ENCODE peak calls at places on chromosomes 5 and 9, in seven cellular contexts. Y, X, L, W, D, V and K are unnamed samples.

GRCh38 chr5:171961117-171961516 is 45.3 kb downstream of the FBXW11 start:
- DNase-seq in Y (no peak), X (no peak), L (no peak), W (no peak), D (no peak), V (no peak), K (peak; percentile 54)

GRCh38 chr9:75161116-75161857 is 73.0 kb downstream of the OSTF1 start:
- DNase-seq in Y (no peak), X (peak; percentile 26), L (no peak), W (no peak), D (no peak), V (no peak), K (no peak)

GRCh38 chr5:165630211-165630866 is 2124.9 kb downstream of the MAT2B start:
- DNase-seq in Y (no peak), X (peak; percentile 1), L (peak; percentile 6), W (peak; percentile 3), D (no peak), V (peak; percentile 50), K (peak; percentile 29)

GRCh38 chr5:158670199-158670598 is 429.5 kb downstream of the EBF1 start:
- DNase-seq in Y (no peak), X (no peak), L (no peak), W (no peak), D (no peak), V (no peak), K (no peak)

GRCh38 chr9:128532581-128532980 is 19.8 kb upstream of the SPTAN1 start:
- DNase-seq in Y (no peak), X (no peak), L (no peak), W (no peak), D (no peak), V (no peak), K (no peak)

GRCh38 chr5:112333236-112333850 is 85.7 kb downstream of the EPB41L4A start:
- DNase-seq in Y (no peak), X (no peak), L (no peak), W (no peak), D (no peak), V (no peak), K (no peak)

GRCh38 chr5:116947691-116948528 is 373.3 kb upstream of the SEMA6A start:
- DNase-seq in Y (no peak), X (no peak), L (peak; percentile 24), W (no peak), D (peak; percentile 49), V (peak; percentile 88), K (peak; percentile 65)

GRCh38 chr9:16013826-16014225 is 461.0 kb downstream of the CCDC171 start:
- DNase-seq in Y (no peak), X (no peak), L (no peak), W (no peak), D (no peak), V (no peak), K (no peak)

GRCh38 chr5:66634601-66635000 is 38.4 kb downstream of the MAST4 start:
- DNase-seq in Y (no peak), X (no peak), L (no peak), W (no peak), D (no peak), V (no peak), K (no peak)

GRCh38 chr5:2207966-2208544 is 325.3 kb upstream of the IRX4 start:
- DNase-seq in Y (no peak), X (no peak), L (no peak), W (no peak), D (peak; percentile 17), V (no peak), K (no peak)

GRCh38 chr9:27117489-27118135 is 8.6 kb downstream of the TEK start:
- DNase-seq in Y (no peak), X (no peak), L (peak; percentile 42), W (no peak), D (no peak), V (peak; percentile 64), K (no peak)

GRCh38 chr5:89441965-89442364 is 559.0 kb upstream of the MEF2C start:
- DNase-seq in Y (no peak), X (no peak), L (no peak), W (no peak), D (no peak), V (no peak), K (no peak)

GRCh38 chr9:76321185-76321828 is 72.9 kb downstream of the RFK start:
- DNase-seq in Y (no peak), X (peak; percentile 76), L (no peak), W (no peak), D (no peak), V (peak; percentile 73), K (no peak)

GRCh38 chr5:139443766-139444473 is 4.6 kb upstream of the DNAJC18 start:
- DNase-seq in Y (no peak), X (peak; percentile 94), L (no peak), W (no peak), D (no peak), V (peak; percentile 65), K (no peak)

GRCh38 chr5:173232499-173233346 is 2.3 kb downstream of the NKX2-5 start:
- DNase-seq in Y (no peak), X (no peak), L (no peak), W (no peak), D (no peak), V (peak; percentile 18), K (peak; percentile 30)

GRCh38 chr9:94593459-94594345 is at the start of gene FBP2:
- DNase-seq in Y (no peak), X (no peak), L (no peak), W (no peak), D (no peak), V (no peak), K (no peak)

GRCh38 chr5:54523534-54523933 is 6.0 kb downstream of the SNX18 start:
- DNase-seq in Y (no peak), X (no peak), L (no peak), W (no peak), D (no peak), V (no peak), K (no peak)

GRCh38 chr5:44943637-44944036 is 134.9 kb downstream of the MRPS30 start:
- DNase-seq in Y (no peak), X (peak; percentile 0), L (no peak), W (no peak), D (no peak), V (peak; percentile 17), K (no peak)

GRCh38 chr5:152178350-152178699 is 226.8 kb downstream of the NMUR2 start:
- DNase-seq in Y (no peak), X (peak; percentile 54), L (no peak), W (no peak), D (no peak), V (no peak), K (no peak)

GRCh38 chr5:71974622-71975021 is 132.7 kb upstream of the MAP1B start:
- DNase-seq in Y (no peak), X (no peak), L (no peak), W (no peak), D (no peak), V (peak; percentile 57), K (no peak)

GRCh38 chr5:34045996-34046395 is 3.0 kb upstream of the C1QTNF3 start:
- DNase-seq in Y (no peak), X (peak; percentile 82), L (no peak), W (no peak), D (no peak), V (peak; percentile 69), K (no peak)

GRCh38 chr5:172115541-172115982 is 72.5 kb downstream of the STK10 start:
- DNase-seq in Y (no peak), X (no peak), L (no peak), W (no peak), D (no peak), V (no peak), K (no peak)